ENCODE peak calls at places on chromosome 3, in nine cellular contexts. O is psoas muscle, Q is hepatocyte, J is tibial nerve, N is A549, D is stomach, Y is left ventricle myocardium inferior, U is uterus, S is prostate gland. G is an unnamed sample.

GRCh38 chr3:1942751-1943150 is 155.9 kb upstream of the CNTN4 start:
- DNase-seq in Q (no peak), J (no peak), U (no peak), N (no peak), S (no peak), Y (no peak), O (no peak), D (no peak), G (no peak)

GRCh38 chr3:9930804-9931418 is 2.7 kb upstream of the CRELD1 start:
- DNase-seq in J (no peak), U (no peak), D (no peak), Y (no peak), N (no peak), O (no peak), S (no peak), Q (no peak), G (no peak)

GRCh38 chr3:40754966-40755365 is 230.2 kb downstream of the ZNF621 start:
- DNase-seq in O (no peak), U (no peak), Y (no peak), D (no peak), S (no peak), Q (no peak), J (no peak), N (no peak), G (no peak)

GRCh38 chr3:193052294-193052693 is 134.6 kb upstream of the MB21D2 start:
- DNase-seq in Q (no peak), N (no peak), J (no peak), S (no peak), D (no peak), U (no peak), O (no peak), Y (no peak), G (no peak)

GRCh38 chr3:149581248-149581647 is 76.6 kb downstream of the WWTR1 start:
- DNase-seq in D (no peak), O (no peak), Q (no peak), S (no peak), Y (no peak), J (no peak), N (no peak), U (no peak), G (no peak)

GRCh38 chr3:197270558-197271317 is 27.7 kb downstream of the DLG1 start:
- DNase-seq in J (no peak), O (no peak), U (no peak), D (no peak), S (no peak), N (no peak), Y (no peak), Q (no peak), G (no peak)

GRCh38 chr3:151971814-151972579 is 98.6 kb downstream of the SUCNR1 start:
- DNase-seq in J (no peak), U (no peak), S (no peak), Y (no peak), D (peak; percentile 45), O (no peak), Q (peak; percentile 52), N (no peak), G (peak; percentile 42)

GRCh38 chr3:135739755-135740154 is 225.8 kb upstream of the PPP2R3A start:
- DNase-seq in N (no peak), Y (no peak), S (no peak), D (no peak), U (no peak), J (no peak), O (no peak), Q (no peak), G (no peak)

GRCh38 chr3:194104041-194104751 is 31.8 kb upstream of the HES1 start:
- DNase-seq in O (no peak), N (no peak), J (no peak), D (no peak), Y (no peak), Q (no peak), S (no peak), U (no peak), G (no peak)

GRCh38 chr3:71080517-71081083 is 502.9 kb downstream of the FOXP1 start:
- DNase-seq in N (no peak), O (no peak), D (no peak), Q (no peak), J (no peak), U (no peak), S (no peak), Y (no peak), G (no peak)

GRCh38 chr3:97009427-97010019 is 195.1 kb downstream of the EPHA6 start:
- DNase-seq in Q (peak; percentile 23), Y (no peak), S (no peak), N (no peak), D (no peak), J (no peak), U (no peak), O (no peak), G (no peak)

DNA sequence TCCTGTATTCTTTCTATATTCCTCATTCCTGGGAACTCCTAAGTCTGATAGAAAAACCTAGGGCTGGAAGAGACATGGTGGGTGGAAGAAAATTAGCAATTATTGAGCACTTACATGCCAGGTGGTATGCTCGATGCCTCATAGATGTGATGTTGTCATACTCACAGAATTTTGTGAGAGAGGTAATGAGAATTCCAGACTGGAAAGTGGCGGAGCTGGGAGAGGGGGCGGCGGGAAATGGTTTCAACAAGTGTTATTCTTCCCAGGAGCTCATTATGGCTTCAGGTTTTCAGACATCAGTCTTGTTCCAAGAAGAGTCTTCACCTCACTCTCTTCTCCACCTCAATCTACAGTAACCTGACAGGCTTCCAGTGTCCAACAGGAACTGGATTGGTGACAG is 16.2 kb downstream of the TIMP4 start:
- DNase-seq in U (no peak), O (no peak), J (no peak), S (no peak), D (no peak), Q (no peak), Y (no peak), N (no peak), G (no peak)
- H3K27ac ChIP-seq in U (no peak overlapping the region), O (peak overlapping the region; percentile 85), J (no peak overlapping the region), S (no peak overlapping the region), D (no peak overlapping the region), Q (no peak overlapping the region), Y (peak overlapping the region; percentile 91), N (no peak overlapping the region), G (no peak overlapping the region)

GRCh38 chr3:141405581-141405980 is 37.3 kb downstream of the ZBTB38 start:
- DNase-seq in J (no peak), O (no peak), Q (no peak), N (no peak), Y (no peak), D (no peak), S (no peak), U (no peak), G (no peak)

GRCh38 chr3:141407043-141407442 is 38.7 kb downstream of the ZBTB38 start:
- DNase-seq in Q (peak; percentile 59), J (no peak), O (peak; percentile 34), S (peak; percentile 59), D (no peak), U (peak; percentile 94), N (no peak), Y (no peak), G (peak; percentile 54)

GRCh38 chr3:141406265-141406664 is 38.0 kb downstream of the ZBTB38 start:
- DNase-seq in Q (no peak), U (no peak), N (no peak), J (no peak), D (no peak), Y (no peak), S (no peak), O (no peak), G (no peak)

GRCh38 chr3:141403576-141403975 is 35.3 kb downstream of the ZBTB38 start:
- DNase-seq in N (no peak), D (no peak), Y (no peak), J (no peak), Q (no peak), S (no peak), U (no peak), O (no peak), G (no peak)

DNA sequence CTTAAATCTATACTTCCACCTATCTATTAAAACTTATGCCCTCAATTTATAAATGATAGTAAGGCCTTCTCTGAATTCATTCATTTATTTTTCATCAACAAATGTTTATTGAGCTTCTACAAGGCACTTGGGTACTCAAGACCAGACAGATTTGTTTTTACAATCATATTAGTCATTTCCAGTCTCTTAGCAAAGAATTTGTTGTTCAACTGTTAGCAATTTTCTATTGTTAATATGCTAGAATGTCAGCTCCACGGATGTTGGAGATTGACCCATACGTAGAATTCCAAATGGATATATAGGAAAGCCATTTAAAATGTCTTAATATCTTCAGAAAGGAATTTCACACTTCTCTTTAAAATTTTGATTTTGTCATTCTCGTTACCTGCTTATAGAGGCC is 36.7 kb downstream of the ZBTB38 start:
- DNase-seq in N (no peak), S (no peak), D (no peak), Y (no peak), O (no peak), U (no peak), Q (no peak), J (no peak), G (no peak)
- H3K4me1 ChIP-seq in N (peaks cover 92% of the 10 kb centered on the region), S (peaks cover 16% of the 10 kb centered on the region), D (peaks cover 39% of the 10 kb centered on the region), Y (peaks cover 96% of the 10 kb centered on the region), O (peaks cover 50% of the 10 kb centered on the region), U (peaks cover 13% of the 10 kb centered on the region), Q (peaks cover 37% of the 10 kb centered on the region), J (peaks cover 20% of the 10 kb centered on the region), G (peaks cover 18% of the 10 kb centered on the region)

DNA sequence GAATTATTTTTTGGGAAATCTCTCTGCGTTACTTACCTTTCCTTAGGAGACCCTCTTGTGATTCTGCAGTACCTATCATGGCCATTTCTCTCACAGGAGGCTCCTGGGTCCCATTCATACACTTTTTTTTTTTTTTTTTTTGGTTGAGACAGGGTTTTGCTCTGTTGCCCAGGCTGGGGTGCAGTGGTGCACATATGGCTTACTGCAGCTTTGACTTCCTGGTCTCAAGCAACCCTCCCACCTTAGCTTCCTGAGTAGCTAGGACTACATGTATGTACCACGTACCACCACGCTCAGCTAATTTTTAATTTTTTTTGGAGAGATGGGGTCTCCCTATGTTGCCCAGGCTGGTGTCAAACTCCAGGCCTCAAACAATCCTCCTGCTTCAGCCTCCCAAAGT is 36.1 kb downstream of the TRAK1 start:
- DNase-seq in U (no peak), N (no peak), D (no peak), Q (no peak), J (no peak), Y (no peak), S (no peak), O (no peak), G (no peak)
- TF ChIP-seq CTCF in U (no peak), N (no peak), D (no peak), Q (no peak), J (no peak), Y (no peak), S (no peak), O (no peak), G (no peak)

DNA sequence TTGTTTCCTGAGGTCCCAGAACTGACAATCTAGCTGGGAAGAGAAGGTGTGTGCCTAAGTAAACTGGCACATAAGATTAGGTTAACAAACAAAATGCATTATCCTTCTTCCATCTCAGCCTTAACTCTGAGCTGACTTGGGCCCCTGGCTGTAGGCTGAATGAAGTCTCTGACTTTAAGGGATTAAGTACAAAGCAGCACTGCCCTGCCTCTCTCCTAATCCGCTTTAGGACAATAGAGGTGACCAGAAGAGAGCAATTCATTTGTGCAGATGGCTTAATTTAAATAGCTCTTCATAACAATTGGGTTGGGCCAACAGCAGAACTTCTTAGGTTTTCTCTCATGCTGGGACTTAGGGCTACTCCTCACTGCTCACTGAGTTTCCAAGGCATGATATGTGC is 181.6 kb upstream of the SOX14 start:
- DNase-seq in Y (no peak), Q (no peak), O (no peak), N (no peak), D (no peak), U (no peak), S (no peak), J (no peak), G (no peak)
- H3K27ac ChIP-seq in Y (no peak overlapping the region), Q (no peak overlapping the region), O (no peak overlapping the region), N (no peak overlapping the region), D (no peak overlapping the region), U (no peak overlapping the region), S (no peak overlapping the region), J (no peak overlapping the region), G (no peak overlapping the region)